ENCODE peak calls at places on chromosomes 12 and 14, in five cellular contexts. Y is suprapubic skin, S is Kasumi-1, F is lung, M is cardiac fibroblast. O is an unnamed sample.

GRCh38 chr14:105309371-105309770 is 5.2 kb upstream of the PACS2 start:
- DNase-seq in S (no peak), Y (no peak), M (no peak), F (no peak), O (no peak)

GRCh38 chr12:114447274-114447716 is 41.4 kb upstream of the TBX5 start:
- DNase-seq in Y (no peak), F (no peak), S (no peak), M (no peak), O (no peak)

GRCh38 chr14:68978550-68978911 is 571 bp downstream of the ACTN1 start:
- DNase-seq in Y (peak), F (peak), S (peak), M (peak), O (no peak)

GRCh38 chr12:11822071-11822818 is 172.8 kb downstream of the ETV6 start:
- DNase-seq in Y (no peak), S (no peak), M (no peak), F (no peak), O (peak)

GRCh38 chr12:131112690-131113290 is 159.1 kb downstream of the ADGRD1 start:
- DNase-seq in S (no peak), F (no peak), Y (no peak), M (no peak), O (no peak)

GRCh38 chr14:72723741-72724530 is 170.0 kb downstream of the DPF3 start:
- DNase-seq in M (peak), F (no peak), Y (no peak), S (no peak), O (no peak)

GRCh38 chr14:68692216-68692615 is 100.7 kb downstream of the ZFP36L1 start:
- DNase-seq in M (no peak), F (no peak), S (no peak), Y (no peak), O (no peak)

GRCh38 chr14:35197015-35197414 is 74.7 kb downstream of the PRORP start:
- DNase-seq in F (no peak), Y (no peak), S (no peak), M (peak), O (no peak)

GRCh38 chr12:47053991-47054390 is 25.4 kb upstream of the PCED1B start:
- DNase-seq in S (no peak), M (no peak), F (no peak), Y (no peak), O (no peak)